ENCODE peak calls at places on chromosomes 3 and 15, in seven cellular contexts. R is neuronal stem cell, I is H9, W is mesendoderm, T is IMR-90, N is H1, C is trophoblast cell. S is an unnamed sample.

GRCh38 chr3:37660782-37661181 is 200.9 kb upstream of the CTDSPL start:
- DNase-seq in I (no peak), C (no peak), T (no peak), N (no peak), R (no peak), W (no peak), S (no peak)

GRCh38 chr15:81357178-81357686 is 16.8 kb downstream of the TMC3 start:
- DNase-seq in N (no peak), R (no peak), W (peak), I (no peak), C (no peak), T (no peak), S (no peak)

GRCh38 chr15:93001881-93002280 is 87.1 kb downstream of the RGMA start:
- DNase-seq in W (no peak), N (no peak), T (no peak), I (no peak), R (no peak), C (no peak), S (no peak)

GRCh38 chr3:166837535-166837934 is 542.6 kb downstream of the ZBBX start:
- DNase-seq in N (peak), C (no peak), W (peak), I (peak), T (no peak), R (peak), S (peak)

GRCh38 chr3:40200754-40201316 is 108.7 kb upstream of the EIF1B start:
- DNase-seq in W (no peak), C (no peak), T (peak), I (no peak), R (no peak), N (no peak), S (peak)

GRCh38 chr15:57048930-57049550 is 130.6 kb downstream of the TCF12 start:
- DNase-seq in N (no peak), R (no peak), C (peak), W (no peak), T (peak), I (no peak), S (peak)

GRCh38 chr3:51700403-51700802 is 6.5 kb upstream of the GRM2 start:
- DNase-seq in N (no peak), C (no peak), R (no peak), W (no peak), T (no peak), I (no peak), S (no peak)

GRCh38 chr3:11554666-11555065 is 89.0 kb downstream of the VGLL4 start:
- DNase-seq in N (no peak), T (no peak), R (no peak), C (no peak), I (no peak), W (no peak), S (no peak)

GRCh38 chr3:36650271-36650671 is 114.1 kb downstream of the DCLK3 start:
- DNase-seq in R (no peak), W (no peak), T (peak), C (no peak), I (no peak), N (no peak), S (peak)

GRCh38 chr3:176310641-176311040 is 886.6 kb downstream of the TBL1XR1 start:
- DNase-seq in W (no peak), T (no peak), R (no peak), C (no peak), N (no peak), I (no peak), S (no peak)

GRCh38 chr3:79139395-79140060 is 628.3 kb downstream of the ROBO1 start:
- DNase-seq in I (no peak), T (peak), N (no peak), R (no peak), W (no peak), C (no peak), S (no peak)

GRCh38 chr3:12046406-12046805 is 42.2 kb downstream of the SYN2 start:
- DNase-seq in R (no peak), W (no peak), N (no peak), T (no peak), I (no peak), C (no peak), S (no peak)

GRCh38 chr3:5162102-5162501 is 25.4 kb upstream of the EDEM1 start:
- DNase-seq in N (no peak), T (peak), I (no peak), C (peak), W (peak), R (no peak), S (peak)

GRCh38 chr3:105960381-105960780 is 91.6 kb upstream of the CBLB start:
- DNase-seq in N (no peak), C (peak), T (no peak), I (no peak), W (no peak), R (no peak), S (no peak)

GRCh38 chr3:134463676-134464611 is 21.8 kb downstream of the ANAPC13 start:
- DNase-seq in T (peak), R (peak), N (peak), W (peak), I (peak), C (peak), S (peak)

GRCh38 chr3:159856496-159857098 is 132.0 kb upstream of the IL12A start:
- DNase-seq in T (no peak), C (no peak), W (no peak), I (no peak), N (no peak), R (no peak), S (peak)

GRCh38 chr3:44892689-44893088 is 18.3 kb downstream of the TGM4 start:
- DNase-seq in N (no peak), W (no peak), T (peak), R (no peak), C (no peak), I (no peak), S (peak)

GRCh38 chr15:50256188-50257041 is 9.1 kb downstream of the HDC start:
- DNase-seq in T (peak), N (no peak), I (no peak), C (no peak), W (no peak), R (no peak), S (peak)

GRCh38 chr3:39941941-39942340 is 132.5 kb downstream of the MYRIP start:
- DNase-seq in R (no peak), T (no peak), C (no peak), N (no peak), I (no peak), W (no peak), S (no peak)

GRCh38 chr15:100042558-100042957 is 299.2 kb downstream of the ADAMTS17 start:
- DNase-seq in I (no peak), N (no peak), W (no peak), C (no peak), R (no peak), T (peak), S (peak)

GRCh38 chr3:169812124-169812843 is 386 bp upstream of the LRRIQ4 start:
- DNase-seq in I (peak), W (peak), N (no peak), T (peak), R (peak), C (peak), S (peak)

GRCh38 chr3:72860053-72860452 is 11.8 kb upstream of the SHQ1 start:
- DNase-seq in W (no peak), I (no peak), R (no peak), T (no peak), N (no peak), C (no peak), S (no peak)

GRCh38 chr3:195697582-195698324 is 23.0 kb upstream of the MUC20 start:
- DNase-seq in T (peak), I (peak), C (no peak), N (no peak), W (peak), R (peak), S (peak)

GRCh38 chr15:66644000-66644787 is 57.8 kb upstream of the SMAD6 start:
- DNase-seq in N (no peak), T (no peak), W (no peak), C (no peak), I (no peak), R (no peak), S (no peak)

GRCh38 chr15:69451951-69452701 is 492 bp upstream of the RPLP1 start:
- DNase-seq in N (no peak), C (peak), W (no peak), R (no peak), T (peak), I (no peak), S (no peak)

GRCh38 chr15:29859981-29860745 is 37.9 kb upstream of the TJP1 start:
- DNase-seq in I (no peak), W (no peak), N (no peak), C (no peak), T (peak), R (no peak), S (peak)

GRCh38 chr3:40170395-40170794 is 139.1 kb upstream of the EIF1B start:
- DNase-seq in W (peak), R (no peak), N (no peak), C (no peak), I (no peak), T (no peak), S (no peak)

GRCh38 chr3:169846458-169847193 is 23.1 kb downstream of the LRRC31 start:
- DNase-seq in I (no peak), T (peak), W (peak), C (no peak), R (no peak), N (no peak), S (peak)

GRCh38 chr3:188734395-188734794 is 437.4 kb upstream of the TPRG1 start:
- DNase-seq in I (no peak), C (no peak), R (no peak), W (no peak), T (no peak), N (no peak), S (peak)

GRCh38 chr3:160564205-160564922 is 1.0 kb downstream of the KPNA4 start:
- DNase-seq in T (no peak), I (no peak), C (no peak), N (no peak), W (peak), R (peak), S (peak)

GRCh38 chr15:82855286-82856092 is 46.1 kb downstream of the WHAMM start:
- DNase-seq in W (no peak), R (peak), N (no peak), I (no peak), C (no peak), T (no peak), S (no peak)

GRCh38 chr15:52217186-52217585 is 26.0 kb upstream of the GNB5 start:
- DNase-seq in I (peak), C (no peak), N (peak), W (peak), R (no peak), T (no peak), S (no peak)

GRCh38 chr3:16807981-16808380 is 76.8 kb upstream of the PLCL2 start:
- DNase-seq in T (no peak), R (no peak), W (no peak), N (no peak), I (no peak), C (no peak), S (no peak)

GRCh38 chr3:38297947-38298711 is 16.0 kb downstream of the SLC22A14 start:
- DNase-seq in R (no peak), I (peak), N (no peak), C (no peak), W (no peak), T (peak), S (peak)

GRCh38 chr3:131903988-131904415 is 130.8 kb downstream of the CPNE4 start:
- DNase-seq in I (no peak), N (no peak), T (peak), C (peak), W (peak), R (no peak), S (peak)

GRCh38 chr15:64883997-64884511 is 27.6 kb upstream of the ANKDD1A start:
- DNase-seq in C (peak), I (peak), W (no peak), R (no peak), N (no peak), T (peak), S (peak)

GRCh38 chr15:88604381-88604951 is 16.7 kb upstream of the AEN start:
- DNase-seq in C (no peak), R (no peak), T (no peak), N (no peak), I (no peak), W (no peak), S (no peak)

GRCh38 chr3:45064512-45065372 is 38.6 kb downstream of the CLEC3B start:
- DNase-seq in R (no peak), C (peak), T (peak), I (no peak), W (no peak), N (no peak), S (peak)

GRCh38 chr3:146747051-146747450 is 141.9 kb upstream of the PLSCR5 start:
- DNase-seq in R (no peak), T (no peak), N (no peak), C (no peak), W (no peak), I (no peak), S (no peak)
- H2BK5ac ChIP-seq in R (no peak), T (no peak), N (no peak), C (no peak), W (no peak), I (no peak), S (no peak)

DNA sequence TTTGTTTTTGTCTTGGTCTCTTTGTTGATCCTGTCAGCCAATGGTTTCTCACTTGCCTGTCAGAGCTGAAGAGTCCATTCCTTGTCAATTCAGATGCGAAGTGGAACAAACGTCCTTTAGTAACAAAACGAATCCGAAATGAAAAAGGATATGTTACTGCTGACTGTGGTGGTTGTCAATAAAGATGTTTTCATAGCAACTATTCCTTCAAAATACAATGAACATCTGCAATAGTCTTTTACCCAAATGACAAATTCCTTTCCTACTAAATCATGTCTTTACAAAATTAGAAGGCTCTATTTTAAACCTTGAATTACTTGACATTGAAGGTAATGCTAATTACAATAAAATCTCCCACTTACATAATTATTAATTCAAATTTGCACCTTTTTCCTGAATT is 134.7 kb downstream of the SERPINI1 start:
- DNase-seq in I (no peak), N (no peak), C (no peak), T (no peak), R (no peak), W (no peak), S (no peak)
- H4K8ac ChIP-seq in I (no peak), N (no peak), C (no peak), T (no peak), R (no peak), W (no peak), S (no peak)

GRCh38 chr3:136292500-136292899 is 42.4 kb downstream of the PCCB start:
- DNase-seq in R (no peak), N (no peak), I (no peak), C (no peak), T (no peak), W (no peak), S (no peak)

GRCh38 chr3:136293279-136293678 is 43.1 kb downstream of the PCCB start:
- DNase-seq in C (no peak), I (no peak), W (no peak), N (no peak), T (no peak), R (no peak), S (no peak)

GRCh38 chr3:136291302-136291701 is 41.2 kb downstream of the PCCB start:
- DNase-seq in W (no peak), I (no peak), T (no peak), C (no peak), N (no peak), R (no peak), S (no peak)

GRCh38 chr3:136297826-136298225 is 47.7 kb downstream of the PCCB start:
- DNase-seq in C (no peak), T (no peak), W (no peak), R (no peak), N (no peak), I (no peak), S (no peak)

DNA sequence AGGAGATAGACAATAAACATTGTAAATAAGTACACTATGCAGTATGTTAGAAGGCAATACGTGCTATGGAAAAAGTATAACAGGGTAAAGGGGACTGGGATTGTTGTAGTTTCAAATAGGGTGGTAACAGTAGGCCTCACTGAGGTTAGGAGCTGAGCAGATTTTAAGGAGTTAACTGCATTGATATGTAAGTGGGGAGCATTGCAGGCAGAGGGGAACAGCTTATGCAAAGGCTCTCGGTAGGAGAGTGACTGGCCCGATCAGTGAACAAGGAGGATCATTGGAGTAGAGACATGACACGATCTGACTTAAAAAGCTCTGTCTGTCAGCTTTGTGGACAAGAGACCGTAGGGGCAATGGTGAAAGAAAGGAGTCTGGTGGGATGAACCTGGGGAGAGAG is 46.8 kb downstream of the PCCB start:
- DNase-seq in I (peak), W (no peak), R (no peak), T (no peak), N (no peak), C (no peak), S (no peak)
- H3K23ac ChIP-seq in I (no peak), W (no peak), R (no peak), T (no peak), N (no peak), C (no peak), S (no peak)

GRCh38 chr15:101583284-101583683 is 68.9 kb downstream of the TM2D3 start:
- DNase-seq in I (no peak), T (no peak), W (no peak), N (no peak), R (no peak), C (no peak), S (no peak)

GRCh38 chr15:101579766-101580165 is 72.4 kb downstream of the TM2D3 start:
- DNase-seq in N (no peak), I (no peak), C (no peak), T (peak), R (no peak), W (no peak), S (peak)

GRCh38 chr15:101578443-101578894 is 73.7 kb downstream of the TM2D3 start:
- DNase-seq in C (no peak), N (no peak), T (no peak), R (no peak), I (peak), W (peak), S (peak)
- H2BK5ac ChIP-seq in C (no peak), N (no peak), T (no peak), R (no peak), I (no peak), W (no peak), S (no peak)

GRCh38 chr3:61866143-61866542 is 304.8 kb downstream of the PTPRG start:
- DNase-seq in R (no peak), I (no peak), N (no peak), T (no peak), C (no peak), W (no peak), S (no peak)

GRCh38 chr3:61865466-61865865 is 304.1 kb downstream of the PTPRG start:
- DNase-seq in C (no peak), T (no peak), W (no peak), R (no peak), I (no peak), N (no peak), S (no peak)

GRCh38 chr3:61866961-61867461 is 305.6 kb downstream of the PTPRG start:
- DNase-seq in T (no peak), N (no peak), I (no peak), C (no peak), W (no peak), R (no peak), S (no peak)

GRCh38 chr3:61869378-61869777 is 308.0 kb downstream of the PTPRG start:
- DNase-seq in N (no peak), I (no peak), C (no peak), R (peak), T (no peak), W (no peak), S (no peak)

DNA sequence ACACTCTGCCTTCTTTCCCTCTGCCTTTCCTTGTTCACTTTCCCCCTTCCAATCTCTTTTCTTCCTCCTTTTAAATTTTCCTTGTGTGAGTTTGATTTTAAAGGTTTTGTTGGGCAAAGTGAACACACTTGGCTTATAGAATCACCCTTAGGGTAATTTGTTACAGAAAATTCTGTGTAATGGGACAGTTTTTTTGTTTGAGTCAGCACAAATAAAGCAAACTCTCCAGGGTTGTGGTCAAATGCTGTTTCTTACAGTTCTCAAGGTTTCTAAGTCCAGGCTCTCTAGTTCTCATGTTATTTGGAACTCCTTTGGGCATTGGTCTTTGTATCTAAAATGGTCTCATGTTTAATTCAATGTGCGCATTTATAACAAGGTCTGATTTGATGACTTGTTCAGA is 307.1 kb downstream of the PTPRG start:
- DNase-seq in R (no peak), C (no peak), I (no peak), N (no peak), T (no peak), W (no peak), S (no peak)
- H4K8ac ChIP-seq in R (no peak), C (no peak), I (no peak), N (no peak), T (no peak), W (no peak), S (no peak)

GRCh38 chr15:98872777-98873176 is 134.8 kb downstream of the PGPEP1L start:
- DNase-seq in R (no peak), I (no peak), N (no peak), C (no peak), W (no peak), T (no peak), S (no peak)

GRCh38 chr15:98874359-98874758 is 133.2 kb downstream of the PGPEP1L start:
- DNase-seq in I (no peak), C (no peak), N (no peak), T (no peak), R (no peak), W (no peak), S (no peak)

GRCh38 chr15:98875309-98875708 is 132.3 kb downstream of the PGPEP1L start:
- DNase-seq in I (no peak), N (no peak), R (no peak), C (no peak), T (peak), W (no peak), S (no peak)

GRCh38 chr15:98874773-98875172 is 132.8 kb downstream of the PGPEP1L start:
- DNase-seq in T (no peak), I (no peak), R (no peak), W (peak), C (no peak), N (no peak), S (no peak)

GRCh38 chr15:98873441-98874218 is 134.0 kb downstream of the PGPEP1L start:
- DNase-seq in I (no peak), N (no peak), T (peak), W (peak), C (peak), R (no peak), S (peak)
- H3K23ac ChIP-seq in I (no peak), N (no peak), T (peak), W (no peak), C (no peak), R (no peak), S (no peak)